ENCODE peak calls at places on chromosomes 2 and 18, in four cellular contexts. K, J, Q and H are unnamed samples.
A peak's percentile ranks its signal among the peaks of the same experiment; 100 is the strongest.

GRCh38 chr18:46167971-46168370 is 63.8 kb downstream of the HAUS1 start:
- DNase-seq in K (peak; percentile 63), J (no peak), Q (peak; percentile 50), H (no peak)

GRCh38 chr2:240500561-240501423 is 57.0 kb downstream of the ANKMY1 start:
- DNase-seq in K (no peak), J (no peak), Q (no peak), H (no peak)

GRCh38 chr2:206083602-206084467 is 2.1 kb downstream of the INO80D start:
- DNase-seq in Q (no peak), K (peak; percentile 47), J (no peak), H (no peak)

GRCh38 chr2:147108553-147108952 is 736.3 kb upstream of the ACVR2A start:
- DNase-seq in K (no peak), Q (no peak), J (no peak), H (no peak)

GRCh38 chr2:145018502-145018901 is 498.6 kb upstream of the ZEB2 start:
- DNase-seq in K (no peak), Q (no peak), J (no peak), H (no peak)

GRCh38 chr18:48999569-48999968 is 48.8 kb upstream of the SMAD7 start:
- DNase-seq in J (no peak), Q (no peak), K (no peak), H (no peak)

GRCh38 chr18:3162181-3162580 is 57.6 kb downstream of the MYOM1 start:
- DNase-seq in J (no peak), Q (no peak), K (peak; percentile 74), H (no peak)

GRCh38 chr18:57619881-57620280 is 1.8 kb downstream of the NARS1 start:
- DNase-seq in J (no peak), K (no peak), Q (no peak), H (no peak)

GRCh38 chr18:22168360-22168921 is 948 bp upstream of the GATA6 start:
- DNase-seq in Q (peak; percentile 54), J (peak; percentile 72), K (peak; percentile 56), H (peak; percentile 33)

GRCh38 chr18:47777626-47778025 is 152.8 kb downstream of the SMAD2 start:
- DNase-seq in K (no peak), J (no peak), Q (no peak), H (no peak)

GRCh38 chr2:17543848-17544645 is 3.6 kb downstream of the VSNL1 start:
- DNase-seq in J (no peak), K (no peak), Q (no peak), H (no peak)

GRCh38 chr2:181120625-181121024 is 140.2 kb downstream of the UBE2E3 start:
- DNase-seq in Q (peak; percentile 40), K (no peak), J (no peak), H (no peak)

GRCh38 chr2:26435106-26435505 is 33.4 kb downstream of the DRC1 start:
- DNase-seq in J (no peak), Q (peak; percentile 58), K (no peak), H (no peak)

GRCh38 chr2:144453486-144454158 is 66.3 kb downstream of the ZEB2 start:
- DNase-seq in J (no peak), K (no peak), Q (no peak), H (no peak)

GRCh38 chr18:22563098-22563707 is 145.5 kb upstream of the CTAGE1 start:
- DNase-seq in J (no peak), Q (peak; percentile 68), K (peak; percentile 35), H (peak; percentile 45)

GRCh38 chr2:153477641-153478288 is 797 bp downstream of the RPRM start:
- DNase-seq in K (no peak), Q (no peak), J (no peak), H (no peak)

DNA sequence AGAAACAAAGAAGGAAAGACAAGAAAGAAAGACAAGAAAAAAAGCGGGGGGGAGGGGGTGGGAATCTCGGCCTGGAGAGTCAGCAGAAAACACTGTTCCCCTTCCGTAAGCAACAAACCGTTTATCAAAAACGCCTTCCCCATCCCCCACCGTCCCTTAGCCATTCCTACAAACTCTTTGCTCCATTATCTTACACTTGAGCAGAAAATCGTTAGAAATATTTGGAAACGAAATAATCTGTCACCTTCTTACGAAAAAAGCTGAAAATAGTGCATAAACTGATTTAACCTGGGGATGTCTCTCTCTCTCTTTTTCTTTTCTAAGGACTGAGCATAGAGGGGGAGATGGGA is 3.2 kb downstream of the PTGR3 start:
- DNase-seq in K (no peak), Q (no peak), J (no peak), H (no peak)
- H3K4me1 ChIP-seq in K (peaks cover 4% of the 10 kb centered on the region), Q (peaks cover 24% of the 10 kb centered on the region), J (no peaks in the 10 kb centered on the region), H (peaks cover 33% of the 10 kb centered on the region)

GRCh38 chr2:164757934-164758695 is 83.5 kb downstream of the COBLL1 start:
- DNase-seq in K (no peak), J (no peak), Q (no peak), H (no peak)
- H3K4me1 ChIP-seq in K (no peaks in the 10 kb centered on the region), J (no peaks in the 10 kb centered on the region), Q (no peaks in the 10 kb centered on the region), H (no peaks in the 10 kb centered on the region)

GRCh38 chr2:65395621-65396347 is 36.6 kb downstream of the SPRED2 start:
- DNase-seq in J (no peak), Q (no peak), K (no peak), H (no peak)

GRCh38 chr2:65392609-65393008 is 39.8 kb downstream of the SPRED2 start:
- DNase-seq in J (no peak), K (no peak), Q (no peak), H (no peak)

GRCh38 chr2:65397122-65397521 is 35.3 kb downstream of the SPRED2 start:
- DNase-seq in Q (no peak), K (no peak), J (no peak), H (no peak)

GRCh38 chr2:65396348-65397026 is 35.9 kb downstream of the SPRED2 start:
- DNase-seq in Q (peak; percentile 60), K (peak; percentile 41), J (no peak), H (no peak)

DNA sequence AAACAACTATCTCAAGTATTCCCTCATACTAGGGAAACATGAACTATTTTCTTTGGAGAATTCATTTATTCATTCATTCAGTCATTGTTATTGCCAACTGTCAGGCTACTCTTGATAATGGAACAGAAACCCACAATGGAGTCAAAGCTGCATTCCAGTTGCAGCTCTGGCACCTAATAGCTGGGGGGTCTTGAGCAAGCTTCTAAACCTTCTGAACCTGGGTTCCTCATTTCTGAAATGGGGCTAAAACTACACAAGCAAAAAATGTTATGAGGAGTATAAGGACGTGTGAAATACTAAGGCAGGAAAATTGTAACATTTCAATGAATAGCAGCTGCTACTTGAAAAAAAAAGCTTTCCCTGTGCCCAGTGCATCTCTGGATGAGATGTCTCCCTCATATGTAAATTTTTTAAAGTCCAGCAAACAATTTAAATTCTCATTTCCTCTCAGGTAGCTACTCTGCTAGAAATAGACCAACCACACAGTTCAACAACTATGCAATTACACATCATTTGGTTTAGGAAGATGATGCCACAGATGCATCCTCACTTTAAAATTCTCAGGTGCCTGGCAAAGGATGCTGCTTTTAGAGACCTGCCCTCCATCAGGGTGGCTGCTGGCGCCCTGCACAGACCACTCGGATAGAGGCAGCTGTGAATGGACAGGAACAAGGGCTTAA is 38.5 kb downstream of the SPRED2 start:
- DNase-seq in J (no peak), Q (no peak), K (no peak), H (no peak)
- H3K4me1 ChIP-seq in J (no peaks in the 10 kb centered on the region), Q (peaks cover 46% of the 10 kb centered on the region), K (peaks cover 12% of the 10 kb centered on the region), H (no peaks in the 10 kb centered on the region)

DNA sequence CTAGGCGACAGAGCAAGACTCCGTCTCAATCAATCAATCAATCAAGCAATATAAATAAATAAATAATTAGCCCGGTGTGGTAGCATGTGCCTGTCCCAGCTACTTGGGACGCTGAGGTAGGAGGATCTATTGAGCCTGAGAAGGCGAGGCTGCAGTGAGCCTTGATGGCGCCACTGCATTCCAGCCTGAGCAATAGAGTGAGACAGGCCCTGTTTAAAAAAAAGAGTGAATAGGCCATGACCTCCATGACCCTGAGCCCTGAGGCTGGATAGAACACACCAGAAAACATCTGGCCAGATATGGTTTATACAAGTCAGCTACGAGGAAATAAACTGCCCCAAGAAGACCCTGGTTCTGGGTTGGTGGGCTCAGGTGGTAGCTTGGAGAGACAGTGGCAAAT is 20.4 kb upstream of the SEMA4C start:
- DNase-seq in K (no peak), J (no peak), Q (no peak), H (no peak)
- H3K4me1 ChIP-seq in K (peaks cover 34% of the 10 kb centered on the region), J (no peaks in the 10 kb centered on the region), Q (peaks cover 57% of the 10 kb centered on the region), H (peaks cover 46% of the 10 kb centered on the region)

GRCh38 chr2:227154976-227155375 is 9.0 kb downstream of the COL4A4 start:
- DNase-seq in Q (no peak), K (no peak), J (no peak), H (no peak)
- H3K4me1 ChIP-seq in Q (no peaks in the 10 kb centered on the region), K (no peaks in the 10 kb centered on the region), J (no peaks in the 10 kb centered on the region), H (no peaks in the 10 kb centered on the region)

GRCh38 chr2:194686569-194686968 is 970.5 kb upstream of the SLC39A10 start:
- DNase-seq in J (no peak), K (no peak), Q (no peak), H (no peak)
- H3K4me1 ChIP-seq in J (no peaks in the 10 kb centered on the region), K (no peaks in the 10 kb centered on the region), Q (no peaks in the 10 kb centered on the region), H (no peaks in the 10 kb centered on the region)

DNA sequence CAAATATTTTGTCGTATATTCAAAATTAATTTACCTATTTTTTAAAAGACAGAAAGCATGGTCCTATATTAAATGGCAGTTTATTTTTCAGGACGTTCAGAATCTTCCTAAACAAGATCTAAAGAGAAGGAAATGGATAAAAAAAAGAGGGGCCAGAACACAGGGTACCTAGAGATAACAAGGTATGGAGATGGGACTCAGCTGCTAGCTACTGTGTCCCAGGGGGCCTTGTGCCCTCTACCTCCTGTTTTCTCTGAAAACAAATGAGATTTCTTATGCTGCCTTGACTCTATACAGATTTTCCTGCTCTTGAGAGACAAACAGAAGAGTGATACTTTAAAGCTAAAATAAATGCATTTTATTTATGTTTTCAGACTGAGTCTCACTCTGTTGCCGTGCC is 9.3 kb downstream of the PRKD3 start:
- DNase-seq in K (no peak), Q (no peak), J (no peak), H (no peak)
- H3K4me1 ChIP-seq in K (no peaks in the 10 kb centered on the region), Q (no peaks in the 10 kb centered on the region), J (no peaks in the 10 kb centered on the region), H (peaks cover 21% of the 10 kb centered on the region)

DNA sequence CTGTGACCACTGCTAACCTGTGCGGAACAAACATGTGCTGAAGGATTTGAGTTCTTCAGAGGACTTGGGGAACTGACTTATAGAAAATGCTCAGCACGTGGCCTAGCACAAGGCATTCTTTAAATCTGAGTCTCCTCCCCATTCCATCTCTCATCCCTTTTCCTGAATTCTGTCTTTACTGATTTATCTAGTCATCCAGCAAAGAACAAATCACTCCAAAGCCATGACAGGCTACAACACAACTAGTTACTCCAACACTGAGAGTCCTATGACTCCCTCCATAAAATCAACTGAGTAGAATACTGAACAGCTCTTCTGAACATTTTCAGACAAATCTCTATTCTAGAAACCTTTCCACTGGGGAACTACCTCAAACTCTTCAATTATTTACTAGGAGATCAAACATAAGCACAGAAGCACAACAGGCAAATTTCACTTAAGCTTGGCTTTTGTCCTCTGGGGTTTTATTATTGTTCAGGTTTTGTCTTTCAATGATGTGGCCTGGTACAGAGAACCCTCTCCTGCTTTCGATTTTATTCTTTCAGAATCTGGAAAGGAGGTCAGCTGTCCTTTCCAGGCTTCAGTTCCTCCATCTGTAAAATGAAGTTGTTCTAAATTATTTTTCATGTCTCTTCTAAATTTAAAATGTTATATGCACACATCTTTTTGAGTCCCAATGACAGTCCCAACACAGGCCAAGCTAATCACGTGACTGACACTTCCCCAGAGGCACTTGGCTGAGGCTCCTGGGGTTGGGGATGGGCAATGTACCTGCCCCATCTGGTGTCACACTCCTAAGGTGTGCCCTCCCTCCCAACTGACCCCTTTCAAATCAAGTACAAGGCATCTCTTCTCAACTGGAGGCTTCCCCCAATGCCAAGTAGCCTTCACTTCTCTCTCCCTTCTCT is 31.8 kb downstream of the RNU4ATAC start:
- DNase-seq in J (no peak), Q (no peak), K (no peak), H (no peak)
- H3K4me1 ChIP-seq in J (no peaks in the 10 kb centered on the region), Q (no peaks in the 10 kb centered on the region), K (no peaks in the 10 kb centered on the region), H (no peaks in the 10 kb centered on the region)